ENCODE peak calls at places on chromosome 12, in four cellular contexts. J is right atrium auricular region; M is T-helper 1 cell; X is CD8-positive, alpha-beta T cell. U is an unnamed sample.

GRCh38 chr12:553216-554000 is 93.7 kb downstream of the B4GALNT3 start:
- DNase-seq in J (no peak), M (no peak), X (peak; percentile 41), U (no peak)

GRCh38 chr12:115010324-115010995 is 326.5 kb upstream of the TBX3 start:
- DNase-seq in J (no peak), M (no peak), X (no peak), U (no peak)

GRCh38 chr12:110689002-110689600 is at the start of gene HVCN1:
- DNase-seq in J (peak; percentile 69), M (peak; percentile 22), X (peak; percentile 45), U (no peak)

GRCh38 chr12:96500686-96501085 is 11.3 kb downstream of the CFAP54 start:
- DNase-seq in J (no peak), M (no peak), X (no peak), U (no peak)

GRCh38 chr12:71125949-71126348 is 31.9 kb downstream of the TSPAN8 start:
- DNase-seq in J (no peak), M (no peak), X (no peak), U (no peak)

GRCh38 chr12:85448548-85449139 is 168.6 kb downstream of the ALX1 start:
- DNase-seq in J (no peak), M (no peak), X (no peak), U (no peak)

GRCh38 chr12:105218434-105218833 is 17.5 kb downstream of the APPL2 start:
- DNase-seq in J (no peak), M (no peak), X (no peak), U (no peak)

GRCh38 chr12:38872181-38872580 is 33.2 kb downstream of the CPNE8 start:
- DNase-seq in J (no peak), M (no peak), X (no peak), U (no peak)

GRCh38 chr12:49296836-49297694 is 2.1 kb downstream of the PRPH start:
- DNase-seq in J (no peak), M (no peak), X (peak; percentile 23), U (peak; percentile 65)

GRCh38 chr12:53044896-53045571 is 4.8 kb upstream of the TNS2 start:
- DNase-seq in J (no peak), M (no peak), X (no peak), U (no peak)

GRCh38 chr12:28248555-28249127 is 58.4 kb downstream of the CCDC91 start:
- DNase-seq in J (no peak), M (no peak), X (no peak), U (no peak)